ENCODE peak calls at places on chromosomes 11 and 22, in four cellular contexts. R is body of pancreas; T is CD8-positive, alpha-beta memory T cell; Y is fibroblast of lung. C is an unnamed sample.

GRCh38 chr11:27703453-27703852 is 3.2 kb upstream of the BDNF start:
- DNase-seq in R (no peak), T (no peak), Y (peak; percentile 66), C (peak; percentile 88)

GRCh38 chr22:40412441-40412840 is 42.0 kb downstream of the SGSM3 start:
- DNase-seq in R (no peak), T (no peak), Y (no peak), C (peak; percentile 79)

GRCh38 chr11:76267563-76267962 is 61.3 kb upstream of the WNT11 start:
- DNase-seq in R (no peak), T (no peak), Y (peak; percentile 17), C (peak; percentile 79)

GRCh38 chr22:41003041-41003440 is 51.9 kb downstream of the RBX1 start:
- DNase-seq in R (peak; percentile 38), T (no peak), Y (no peak), C (no peak)

GRCh38 chr11:68150029-68150428 is 28.8 kb upstream of the CHKA start:
- DNase-seq in R (peak; percentile 93), T (no peak), Y (peak; percentile 30), C (no peak)

GRCh38 chr11:45208135-45208534 is 61.7 kb downstream of the PRDM11 start:
- DNase-seq in R (no peak), T (no peak), Y (no peak), C (no peak)

GRCh38 chr22:18000441-18001039 is 23.8 kb downstream of the MICAL3 start:
- DNase-seq in R (peak; percentile 33), T (peak; percentile 18), Y (no peak), C (peak; percentile 81)

GRCh38 chr11:80855975-80856524 is 1415.2 kb upstream of the TENM4 start:
- DNase-seq in R (no peak), T (no peak), Y (peak; percentile 82), C (no peak)

GRCh38 chr11:2666828-2667570 is 32.8 kb downstream of the KCNQ1OT1 start:
- DNase-seq in R (no peak), T (no peak), Y (no peak), C (peak; percentile 54)

GRCh38 chr22:21444701-21445436 is 22.3 kb upstream of the TMEM191C start:
- DNase-seq in R (peak; percentile 1), T (no peak), Y (no peak), C (no peak)

GRCh38 chr22:16961477-16962186 is 46.4 kb downstream of the GAB4 start:
- DNase-seq in R (no peak), T (no peak), Y (no peak), C (peak; percentile 36)

GRCh38 chr22:36439481-36440271 is 41.8 kb downstream of the TXN2 start:
- DNase-seq in R (peak; percentile 71), T (no peak), Y (peak; percentile 94), C (peak; percentile 99)

GRCh38 chr22:36442506-36443197 is 38.8 kb downstream of the TXN2 start:
- DNase-seq in R (no peak), T (no peak), Y (no peak), C (no peak)

GRCh38 chr22:36445158-36445668 is 36.2 kb downstream of the TXN2 start:
- DNase-seq in R (peak; percentile 50), T (no peak), Y (peak; percentile 98), C (peak; percentile 95)

GRCh38 chr22:36443198-36443770 is 38.2 kb downstream of the TXN2 start:
- DNase-seq in R (no peak), T (no peak), Y (peak; percentile 41), C (no peak)

GRCh38 chr22:36440429-36441002 is 40.9 kb downstream of the TXN2 start:
- DNase-seq in R (no peak), T (no peak), Y (no peak), C (peak; percentile 34)
- H3K27ac ChIP-seq in R (peak overlapping the region; percentile 67), T (no peak overlapping the region), Y (peak overlapping the region; percentile 15), C (peak overlapping the region; percentile 68)

GRCh38 chr11:17012712-17013547 is 1.3 kb downstream of the PLEKHA7 start:
- DNase-seq in R (peak; percentile 75), T (no peak), Y (peak; percentile 72), C (peak; percentile 99)
- H3K27ac ChIP-seq in R (peak overlapping the region; percentile 84), T (no peak overlapping the region), Y (no peak overlapping the region), C (no peak overlapping the region)

GRCh38 chr11:61128947-61129346 is 26.7 kb downstream of the CD5 start:
- DNase-seq in R (no peak), T (no peak), Y (no peak), C (no peak)

GRCh38 chr11:61131186-61131585 is 28.9 kb downstream of the CD5 start:
- DNase-seq in R (no peak), T (no peak), Y (no peak), C (no peak)

GRCh38 chr11:61127991-61128390 is 25.7 kb downstream of the CD5 start:
- DNase-seq in R (no peak), T (no peak), Y (no peak), C (no peak)

GRCh38 chr11:61131586-61131985 is 29.3 kb downstream of the CD5 start:
- DNase-seq in R (no peak), T (no peak), Y (no peak), C (no peak)

GRCh38 chr11:61129608-61130523 is 27.6 kb downstream of the CD5 start:
- DNase-seq in R (peak; percentile 92), T (peak; percentile 89), Y (peak; percentile 88), C (peak; percentile 99)
- H3K27ac ChIP-seq in R (peak overlapping the region; percentile 67), T (no peak overlapping the region), Y (peak overlapping the region; percentile 58), C (peak overlapping the region; percentile 34)

GRCh38 chr11:117860139-117860538 is 16.3 kb downstream of the FXYD6 start:
- DNase-seq in R (no peak), T (no peak), Y (no peak), C (no peak)
- H3K27ac ChIP-seq in R (no peak overlapping the region), T (no peak overlapping the region), Y (no peak overlapping the region), C (no peak overlapping the region)